ENCODE peak calls at places on chromosomes 12 and 14, in six cellular contexts. D is keratinocyte, H is naive B cell, O is erythroblast, E is RPMI7951, P is heart left ventricle. L is an unnamed sample.

GRCh38 chr12:107404981-107405380 is 280.6 kb upstream of the PWP1 start:
- DNase-seq in E (peak; percentile 54), H (no peak), O (peak; percentile 39), P (no peak), D (no peak), L (no peak)

GRCh38 chr12:26803552-26803951 is 29.4 kb downstream of the ITPR2 start:
- DNase-seq in E (peak; percentile 75), O (no peak), P (no peak), D (no peak), H (no peak), L (no peak)

GRCh38 chr14:66224492-66225178 is 261.5 kb upstream of the CCDC196 start:
- DNase-seq in P (no peak), O (no peak), H (no peak), E (no peak), D (no peak), L (no peak)

GRCh38 chr12:62643470-62643869 is 176.8 kb downstream of the MON2 start:
- DNase-seq in P (no peak), D (no peak), E (no peak), O (no peak), H (no peak), L (no peak)

GRCh38 chr12:90355701-90356345 is 599.2 kb downstream of the CCER1 start:
- DNase-seq in E (no peak), H (no peak), O (no peak), D (no peak), P (no peak), L (no peak)

GRCh38 chr14:39175445-39176262 is 600 bp downstream of the PNN start:
- DNase-seq in H (peak; percentile 67), O (no peak), P (no peak), E (peak; percentile 28), D (no peak), L (no peak)

GRCh38 chr14:22180045-22180444 is 409.0 kb downstream of the DAD1 start:
- DNase-seq in E (no peak), H (no peak), P (no peak), D (no peak), O (no peak), L (no peak)

GRCh38 chr14:37590810-37591139 is 4.3 kb downstream of the FOXA1 start:
- DNase-seq in O (no peak), H (no peak), P (no peak), E (no peak), D (no peak), L (no peak)

GRCh38 chr14:68945585-68946289 is 33.4 kb downstream of the ACTN1 start:
- DNase-seq in P (peak; percentile 10), E (no peak), O (no peak), D (no peak), H (no peak), L (no peak)

GRCh38 chr12:45612044-45612794 is 117.3 kb upstream of the ARID2 start:
- DNase-seq in E (no peak), O (no peak), D (no peak), H (no peak), P (no peak), L (no peak)

GRCh38 chr12:99087278-99087677 is 442.2 kb downstream of the APAF1 start:
- DNase-seq in P (no peak), H (no peak), D (no peak), O (no peak), E (no peak), L (no peak)

GRCh38 chr12:65495233-65495632 is 216.8 kb downstream of the MSRB3 start:
- DNase-seq in D (peak; percentile 11), H (no peak), E (peak; percentile 91), P (no peak), O (no peak), L (no peak)

GRCh38 chr12:18808221-18808620 is 70.3 kb downstream of the CAPZA3 start:
- DNase-seq in E (no peak), H (no peak), P (no peak), D (no peak), O (no peak), L (no peak)

GRCh38 chr14:77032854-77033621 is 4.5 kb upstream of the IRF2BPL start:
- DNase-seq in D (peak; percentile 92), H (peak; percentile 63), P (peak; percentile 97), E (peak; percentile 98), O (peak; percentile 66), L (peak; percentile 97)

GRCh38 chr12:53298154-53298553 is 1.3 kb upstream of the MYG1 start:
- DNase-seq in O (no peak), D (no peak), H (no peak), P (no peak), E (peak; percentile 33), L (no peak)

GRCh38 chr12:121371404-121371803 is 19.2 kb upstream of the ANAPC5 start:
- DNase-seq in E (no peak), O (no peak), P (no peak), H (no peak), D (no peak), L (no peak)

GRCh38 chr12:92827836-92828431 is 101.2 kb downstream of the EEA1 start:
- DNase-seq in P (no peak), H (peak; percentile 2), O (peak; percentile 43), D (no peak), E (peak; percentile 37), L (no peak)

GRCh38 chr12:64707362-64707761 is 51.8 kb downstream of the GNS start:
- DNase-seq in P (no peak), E (no peak), H (no peak), D (no peak), O (no peak), L (no peak)

GRCh38 chr12:13196302-13196921 is at the start of gene EMP1:
- DNase-seq in E (peak; percentile 100), P (peak; percentile 96), D (peak; percentile 99), H (peak; percentile 45), O (peak; percentile 52), L (peak; percentile 95)

L was measured in aorta.